ENCODE peak calls at places on chromosomes 12 and 14, in seven cellular contexts. A is activated T-cell treated with anti-CD3 and anti-CD28 coated beads, Interleukin-2, amount 50 U/mL, for 72 hours; H is right lobe of liver; N is omental fat pad; S is activated CD8-positive, alpha-beta T cell treated with anti-CD3 and anti-CD28 coated beads for 36 hours; T is naive thymus-derived CD4-positive, alpha-beta T cell; R is PC-3. U is an unnamed sample.
A peak's percentile ranks its signal among the peaks of the same experiment; 100 is the strongest.

GRCh38 chr12:53115891-53116675 is 12.8 kb downstream of the SOAT2 start:
- ATAC-seq in A (no peak), R (no peak), H (no peak), N (no peak), S (no peak), T (no peak), U (no peak)

GRCh38 chr12:108907861-108908302 is 28.0 kb downstream of the DAO start:
- ATAC-seq in T (peak; percentile 51), R (peak; percentile 57), A (no peak), H (peak; percentile 39), N (peak; percentile 19), S (no peak), U (peak; percentile 43)

GRCh38 chr14:89418452-89418851 is 1.4 kb upstream of the FOXN3 start:
- ATAC-seq in H (no peak), N (no peak), R (no peak), A (no peak), T (no peak), S (peak; percentile 14), U (no peak)

GRCh38 chr14:104882325-104882973 is 17.4 kb downstream of the CEP170B start:
- ATAC-seq in N (peak; percentile 22), R (peak; percentile 97), H (peak; percentile 11), S (peak; percentile 85), A (peak; percentile 55), T (no peak), U (peak; percentile 86)

GRCh38 chr14:61526405-61527312 is 168.7 kb upstream of the HIF1A start:
- ATAC-seq in H (peak; percentile 72), S (no peak), R (peak; percentile 5), T (no peak), A (no peak), N (no peak), U (peak; percentile 39)

GRCh38 chr14:55904086-55904485 is 214.1 kb upstream of the PELI2 start:
- ATAC-seq in T (no peak), R (peak; percentile 23), H (no peak), S (no peak), A (no peak), N (no peak), U (no peak)

GRCh38 chr14:21825845-21826244 is 152.2 kb upstream of the OR4E1 start:
- ATAC-seq in A (peak; percentile 42), S (no peak), H (no peak), N (no peak), R (no peak), T (no peak), U (no peak)

GRCh38 chr12:10891937-10892336 is 7.9 kb upstream of the PRH1 start:
- ATAC-seq in T (no peak), H (peak; percentile 98), S (no peak), N (no peak), R (no peak), A (no peak), U (no peak)

GRCh38 chr12:6360578-6361490 is 14.5 kb downstream of the SCNN1A start:
- ATAC-seq in T (no peak), A (peak; percentile 65), S (peak; percentile 43), H (no peak), R (peak; percentile 14), N (no peak), U (no peak)